ENCODE peak calls at places on chromosome 11, in four cellular contexts. One of them, this sample, is unnamed.
A peak's percentile ranks its signal among the peaks of the same experiment; 100 is the strongest.

GRCh38 chr11:123144707-123145106 is 50.3 kb downstream of the CLMP start:
- DNase-seq in Peyer's patch: no peak
- DNase-seq in CD4-positive, CD25-positive, alpha-beta regulatory T cell: no peak
- DNase-seq in GM23338: no peak
- DNase-seq in this sample: no peak

GRCh38 chr11:9906043-9906791 is 242.3 kb downstream of the SWAP70 start:
- DNase-seq in Peyer's patch: no peak
- DNase-seq in CD4-positive, CD25-positive, alpha-beta regulatory T cell: no peak
- DNase-seq in GM23338: peak; percentile 86
- DNase-seq in this sample: peak; percentile 26

GRCh38 chr11:42595856-42596255 is 715.9 kb upstream of the API5 start:
- DNase-seq in Peyer's patch: no peak
- DNase-seq in CD4-positive, CD25-positive, alpha-beta regulatory T cell: no peak
- DNase-seq in GM23338: peak; percentile 85
- DNase-seq in this sample: peak; percentile 2

GRCh38 chr11:94046796-94047195 is 25.6 kb downstream of the HEPHL1 start:
- DNase-seq in Peyer's patch: no peak
- DNase-seq in CD4-positive, CD25-positive, alpha-beta regulatory T cell: no peak
- DNase-seq in GM23338: no peak
- DNase-seq in this sample: no peak

GRCh38 chr11:128848815-128849455 is 18.2 kb downstream of the KCNJ1 start:
- DNase-seq in Peyer's patch: no peak
- DNase-seq in CD4-positive, CD25-positive, alpha-beta regulatory T cell: peak; percentile 15
- DNase-seq in GM23338: peak; percentile 91
- DNase-seq in this sample: peak; percentile 79

GRCh38 chr11:2913029-2913431 is 16.2 kb downstream of the PHLDA2 start:
- DNase-seq in Peyer's patch: no peak
- DNase-seq in CD4-positive, CD25-positive, alpha-beta regulatory T cell: no peak
- DNase-seq in GM23338: no peak
- DNase-seq in this sample: peak; percentile 82

GRCh38 chr11:20033806-20034205 is 126.5 kb downstream of the DBX1 start:
- DNase-seq in Peyer's patch: no peak
- DNase-seq in CD4-positive, CD25-positive, alpha-beta regulatory T cell: no peak
- DNase-seq in GM23338: no peak
- DNase-seq in this sample: no peak

GRCh38 chr11:1220941-1221721 is 1.7 kb upstream of the MUC5B start:
- DNase-seq in Peyer's patch: peak; percentile 39
- DNase-seq in CD4-positive, CD25-positive, alpha-beta regulatory T cell: no peak
- DNase-seq in GM23338: no peak
- DNase-seq in this sample: peak; percentile 66

GRCh38 chr11:99370557-99371200 is 349.9 kb downstream of the CNTN5 start:
- DNase-seq in Peyer's patch: no peak
- DNase-seq in CD4-positive, CD25-positive, alpha-beta regulatory T cell: no peak
- DNase-seq in GM23338: peak; percentile 36
- DNase-seq in this sample: no peak

GRCh38 chr11:20611445-20611844 is 12.0 kb downstream of the SLC6A5 start:
- DNase-seq in Peyer's patch: no peak
- DNase-seq in CD4-positive, CD25-positive, alpha-beta regulatory T cell: no peak
- DNase-seq in GM23338: no peak
- DNase-seq in this sample: no peak

GRCh38 chr11:114115406-114116054 is 56.0 kb downstream of the ZBTB16 start:
- DNase-seq in Peyer's patch: no peak
- DNase-seq in CD4-positive, CD25-positive, alpha-beta regulatory T cell: no peak
- DNase-seq in GM23338: peak; percentile 61
- DNase-seq in this sample: no peak

GRCh38 chr11:103433976-103434375 is 324.8 kb downstream of the DYNC2H1 start:
- DNase-seq in Peyer's patch: no peak
- DNase-seq in CD4-positive, CD25-positive, alpha-beta regulatory T cell: no peak
- DNase-seq in GM23338: no peak
- DNase-seq in this sample: no peak

GRCh38 chr11:19723572-19724342 is 11.1 kb downstream of the NAV2 start:
- DNase-seq in Peyer's patch: no peak
- DNase-seq in CD4-positive, CD25-positive, alpha-beta regulatory T cell: no peak
- DNase-seq in GM23338: no peak
- DNase-seq in this sample: no peak

GRCh38 chr11:102794382-102794781 is 3.6 kb downstream of the MMP1 start:
- DNase-seq in Peyer's patch: no peak
- DNase-seq in CD4-positive, CD25-positive, alpha-beta regulatory T cell: no peak
- DNase-seq in GM23338: peak; percentile 91
- DNase-seq in this sample: peak; percentile 41

GRCh38 chr11:94417386-94417987 is 16.3 kb upstream of the GPR83 start:
- DNase-seq in Peyer's patch: no peak
- DNase-seq in CD4-positive, CD25-positive, alpha-beta regulatory T cell: no peak
- DNase-seq in GM23338: peak; percentile 66
- DNase-seq in this sample: no peak

GRCh38 chr11:117688255-117688797 is 108.7 kb downstream of the DSCAML1 start:
- DNase-seq in Peyer's patch: no peak
- DNase-seq in CD4-positive, CD25-positive, alpha-beta regulatory T cell: no peak
- DNase-seq in GM23338: no peak
- DNase-seq in this sample: no peak

GRCh38 chr11:76665172-76665571 is 5.4 kb downstream of the LRRC32 start:
- DNase-seq in Peyer's patch: peak; percentile 38
- DNase-seq in CD4-positive, CD25-positive, alpha-beta regulatory T cell: no peak
- DNase-seq in GM23338: no peak
- DNase-seq in this sample: peak; percentile 29

GRCh38 chr11:105799728-105800462 is 190.0 kb downstream of the GRIA4 start:
- DNase-seq in Peyer's patch: no peak
- DNase-seq in CD4-positive, CD25-positive, alpha-beta regulatory T cell: no peak
- DNase-seq in GM23338: no peak
- DNase-seq in this sample: no peak

GRCh38 chr11:134398644-134399292 is 13.3 kb downstream of the B3GAT1 start:
- DNase-seq in Peyer's patch: no peak
- DNase-seq in CD4-positive, CD25-positive, alpha-beta regulatory T cell: no peak
- DNase-seq in GM23338: no peak
- DNase-seq in this sample: peak; percentile 60

GRCh38 chr11:1706634-1707400 is 9.8 kb downstream of the KRTAP5-6 start:
- DNase-seq in Peyer's patch: no peak
- DNase-seq in CD4-positive, CD25-positive, alpha-beta regulatory T cell: no peak
- DNase-seq in GM23338: no peak
- DNase-seq in this sample: peak; percentile 59

GRCh38 chr11:76728778-76729177 is 54.4 kb upstream of the TSKU start:
- DNase-seq in Peyer's patch: no peak
- DNase-seq in CD4-positive, CD25-positive, alpha-beta regulatory T cell: no peak
- DNase-seq in GM23338: no peak
- DNase-seq in this sample: no peak

GRCh38 chr11:110759972-110760381 is 47.7 kb upstream of the ARHGAP20 start:
- DNase-seq in Peyer's patch: no peak
- DNase-seq in CD4-positive, CD25-positive, alpha-beta regulatory T cell: no peak
- DNase-seq in GM23338: no peak
- DNase-seq in this sample: no peak

GRCh38 chr11:94329501-94329900 is 25.1 kb downstream of the IZUMO1R start:
- DNase-seq in Peyer's patch: no peak
- DNase-seq in CD4-positive, CD25-positive, alpha-beta regulatory T cell: no peak
- DNase-seq in GM23338: no peak
- DNase-seq in this sample: no peak

GRCh38 chr11:111675891-111676290 is 73.6 kb downstream of the SIK2 start:
- DNase-seq in Peyer's patch: no peak
- DNase-seq in CD4-positive, CD25-positive, alpha-beta regulatory T cell: no peak
- DNase-seq in GM23338: no peak
- DNase-seq in this sample: no peak

GRCh38 chr11:7292902-7293301 is 41.2 kb downstream of the SYT9 start:
- DNase-seq in Peyer's patch: no peak
- DNase-seq in CD4-positive, CD25-positive, alpha-beta regulatory T cell: no peak
- DNase-seq in GM23338: no peak
- DNase-seq in this sample: no peak

GRCh38 chr11:123241874-123242538 is 47.0 kb upstream of the CLMP start:
- DNase-seq in Peyer's patch: no peak
- DNase-seq in CD4-positive, CD25-positive, alpha-beta regulatory T cell: no peak
- DNase-seq in GM23338: no peak
- DNase-seq in this sample: no peak

GRCh38 chr11:15918212-15918611 is 438.1 kb downstream of the SOX6 start:
- DNase-seq in Peyer's patch: no peak
- DNase-seq in CD4-positive, CD25-positive, alpha-beta regulatory T cell: no peak
- DNase-seq in GM23338: no peak
- DNase-seq in this sample: no peak

GRCh38 chr11:832529-833113 is at the start of gene CD151:
- DNase-seq in Peyer's patch: no peak
- DNase-seq in CD4-positive, CD25-positive, alpha-beta regulatory T cell: peak; percentile 39
- DNase-seq in GM23338: peak; percentile 82
- DNase-seq in this sample: peak; percentile 95

GRCh38 chr11:77094841-77095365 is 7.7 kb upstream of the OMP start:
- DNase-seq in Peyer's patch: no peak
- DNase-seq in CD4-positive, CD25-positive, alpha-beta regulatory T cell: no peak
- DNase-seq in GM23338: no peak
- DNase-seq in this sample: no peak

GRCh38 chr11:7612056-7612660 is 61.1 kb downstream of the CYB5R2 start:
- DNase-seq in Peyer's patch: no peak
- DNase-seq in CD4-positive, CD25-positive, alpha-beta regulatory T cell: no peak
- DNase-seq in GM23338: no peak
- DNase-seq in this sample: no peak

GRCh38 chr11:115637842-115638241 is 133.6 kb upstream of the CADM1 start:
- DNase-seq in Peyer's patch: no peak
- DNase-seq in CD4-positive, CD25-positive, alpha-beta regulatory T cell: no peak
- DNase-seq in GM23338: no peak
- DNase-seq in this sample: no peak

GRCh38 chr11:121293276-121293569 is 652 bp downstream of the SC5D start:
- DNase-seq in Peyer's patch: no peak
- DNase-seq in CD4-positive, CD25-positive, alpha-beta regulatory T cell: no peak
- DNase-seq in GM23338: no peak
- DNase-seq in this sample: no peak

GRCh38 chr11:110362916-110363574 is 66.6 kb upstream of the RDX start:
- DNase-seq in Peyer's patch: no peak
- DNase-seq in CD4-positive, CD25-positive, alpha-beta regulatory T cell: no peak
- DNase-seq in GM23338: peak; percentile 44
- DNase-seq in this sample: peak; percentile 24

GRCh38 chr11:78372114-78372768 is 45.4 kb downstream of the GAB2 start:
- DNase-seq in Peyer's patch: no peak
- DNase-seq in CD4-positive, CD25-positive, alpha-beta regulatory T cell: no peak
- DNase-seq in GM23338: no peak
- DNase-seq in this sample: no peak

GRCh38 chr11:77851513-77851912 is 30.6 kb downstream of the AAMDC start:
- DNase-seq in Peyer's patch: no peak
- DNase-seq in CD4-positive, CD25-positive, alpha-beta regulatory T cell: no peak
- DNase-seq in GM23338: no peak
- DNase-seq in this sample: no peak

GRCh38 chr11:121494355-121495099 is 41.8 kb upstream of the SORL1-AS1 start:
- DNase-seq in Peyer's patch: no peak
- DNase-seq in CD4-positive, CD25-positive, alpha-beta regulatory T cell: no peak
- DNase-seq in GM23338: peak; percentile 24
- DNase-seq in this sample: peak; percentile 48

GRCh38 chr11:64597671-64598101 is 6.7 kb downstream of the SLC22A12 start:
- DNase-seq in Peyer's patch: peak; percentile 27
- DNase-seq in CD4-positive, CD25-positive, alpha-beta regulatory T cell: no peak
- DNase-seq in GM23338: no peak
- DNase-seq in this sample: peak; percentile 58

GRCh38 chr11:72675221-72675620 is 999 bp upstream of the PDE2A start:
- DNase-seq in Peyer's patch: no peak
- DNase-seq in CD4-positive, CD25-positive, alpha-beta regulatory T cell: no peak
- DNase-seq in GM23338: no peak
- DNase-seq in this sample: no peak

GRCh38 chr11:92308366-92308765 is 83.7 kb downstream of the FAT3 start:
- DNase-seq in Peyer's patch: no peak
- DNase-seq in CD4-positive, CD25-positive, alpha-beta regulatory T cell: no peak
- DNase-seq in GM23338: no peak
- DNase-seq in this sample: no peak
- H3K4me3 ChIP-seq in Peyer's patch: no peak overlapping the region
- H3K4me3 ChIP-seq in CD4-positive, CD25-positive, alpha-beta regulatory T cell: no peak overlapping the region
- H3K4me3 ChIP-seq in GM23338: peak overlapping the region; percentile 7
- H3K4me3 ChIP-seq in this sample: no peak overlapping the region

DNA sequence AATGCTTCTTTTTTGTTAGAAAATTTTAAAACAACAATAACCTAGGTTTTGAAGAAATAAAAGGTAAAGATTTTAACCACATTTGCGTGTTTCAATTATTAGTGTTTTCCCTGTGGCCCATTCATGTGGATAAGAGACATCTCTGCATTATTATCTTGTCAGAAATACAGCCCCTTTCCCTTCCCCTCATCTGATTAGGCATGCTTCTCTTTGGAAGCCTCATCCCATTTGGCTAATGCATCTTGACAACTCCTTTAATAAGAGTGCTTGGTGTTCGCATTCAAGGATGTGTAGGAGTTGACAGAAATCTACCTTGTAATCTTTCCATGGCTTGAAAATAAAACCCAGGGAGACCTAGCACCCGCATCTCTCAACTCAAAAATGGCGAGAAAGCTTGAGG is 635.5 kb downstream of the NTM start:
- DNase-seq in Peyer's patch: no peak
- DNase-seq in CD4-positive, CD25-positive, alpha-beta regulatory T cell: no peak
- DNase-seq in GM23338: no peak
- DNase-seq in this sample: no peak
- H3K4me3 ChIP-seq in Peyer's patch: no peak overlapping the region
- H3K4me3 ChIP-seq in CD4-positive, CD25-positive, alpha-beta regulatory T cell: no peak overlapping the region
- H3K4me3 ChIP-seq in GM23338: no peak overlapping the region
- H3K4me3 ChIP-seq in this sample: no peak overlapping the region

DNA sequence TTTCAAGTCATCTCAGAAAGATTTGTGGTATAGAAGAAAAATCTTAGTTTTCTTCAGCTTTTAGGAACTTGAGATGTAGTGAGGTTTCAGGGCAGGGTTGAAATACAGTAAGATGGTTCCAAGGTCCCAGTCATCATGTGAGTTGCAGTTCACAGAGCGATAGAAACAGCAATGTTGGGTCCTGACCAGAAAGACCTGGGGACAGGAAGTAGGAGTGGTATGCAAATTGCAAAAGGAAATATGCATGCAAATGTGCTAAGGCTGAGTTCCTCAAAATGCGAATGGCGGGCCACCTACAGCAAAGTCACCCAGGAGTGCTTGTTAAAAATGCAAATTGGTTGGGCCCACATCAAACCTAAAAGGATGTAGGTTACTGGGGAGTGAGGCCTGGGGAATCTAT is 1032.7 kb upstream of the TENM4 start:
- DNase-seq in Peyer's patch: no peak
- DNase-seq in CD4-positive, CD25-positive, alpha-beta regulatory T cell: no peak
- DNase-seq in GM23338: peak; percentile 24
- DNase-seq in this sample: peak; percentile 3
- H3K4me3 ChIP-seq in Peyer's patch: no peak overlapping the region
- H3K4me3 ChIP-seq in CD4-positive, CD25-positive, alpha-beta regulatory T cell: no peak overlapping the region
- H3K4me3 ChIP-seq in GM23338: no peak overlapping the region
- H3K4me3 ChIP-seq in this sample: no peak overlapping the region

GRCh38 chr11:69636870-69637600 is 3.9 kb upstream of the CCND1 start:
- DNase-seq in Peyer's patch: no peak
- DNase-seq in CD4-positive, CD25-positive, alpha-beta regulatory T cell: no peak
- DNase-seq in GM23338: peak; percentile 46
- DNase-seq in this sample: peak; percentile 81

GRCh38 chr11:69637956-69638871 is 2.7 kb upstream of the CCND1 start:
- DNase-seq in Peyer's patch: peak; percentile 79
- DNase-seq in CD4-positive, CD25-positive, alpha-beta regulatory T cell: no peak
- DNase-seq in GM23338: peak; percentile 98
- DNase-seq in this sample: peak; percentile 91

GRCh38 chr11:69636512-69636866 is 4.5 kb upstream of the CCND1 start:
- DNase-seq in Peyer's patch: peak; percentile 72
- DNase-seq in CD4-positive, CD25-positive, alpha-beta regulatory T cell: no peak
- DNase-seq in GM23338: peak; percentile 93
- DNase-seq in this sample: peak; percentile 91

GRCh38 chr11:69638941-69639681 is 1.8 kb upstream of the CCND1 start:
- DNase-seq in Peyer's patch: peak; percentile 93
- DNase-seq in CD4-positive, CD25-positive, alpha-beta regulatory T cell: no peak
- DNase-seq in GM23338: peak; percentile 99
- DNase-seq in this sample: peak; percentile 97

DNA sequence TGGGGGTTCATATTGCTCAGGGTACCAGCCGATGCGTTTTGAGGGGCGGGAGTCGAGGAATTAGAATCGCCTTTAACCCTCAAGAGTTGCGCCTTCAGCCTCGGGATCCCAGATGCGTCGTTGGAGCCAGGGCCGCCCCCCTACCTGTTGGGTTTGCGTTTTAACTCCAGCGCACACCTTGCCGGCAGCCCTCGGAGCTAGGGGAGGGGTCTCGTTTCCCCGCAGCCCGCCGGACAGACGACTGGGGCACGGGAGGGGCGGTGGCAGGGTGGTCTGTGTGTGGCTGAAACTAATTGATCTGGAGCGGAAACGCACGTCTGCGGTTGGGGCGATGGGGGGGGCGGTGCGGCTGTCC is 3.4 kb upstream of the CCND1 start:
- DNase-seq in Peyer's patch: no peak
- DNase-seq in CD4-positive, CD25-positive, alpha-beta regulatory T cell: no peak
- DNase-seq in GM23338: peak; percentile 80
- DNase-seq in this sample: peak; percentile 85
- H3K4me3 ChIP-seq in Peyer's patch: peak overlapping the region; percentile 50
- H3K4me3 ChIP-seq in CD4-positive, CD25-positive, alpha-beta regulatory T cell: no peak overlapping the region
- H3K4me3 ChIP-seq in GM23338: peak overlapping the region; percentile 91
- H3K4me3 ChIP-seq in this sample: peak overlapping the region; percentile 53

This sample was measured in H7.